ENCODE peak calls at places on chromosomes 5 and 9, in seven cellular contexts. X is choroid plexus epithelial cell, T is GM23338, I is H9, E is nephron progenitor cell, S is tibial nerve, C is astrocyte. F is an unnamed sample.

GRCh38 chr9:70552561-70552960 is 138.1 kb upstream of the KLF9 start:
- DNase-seq in X (no peak), T (no peak), I (no peak), E (no peak), S (no peak), C (no peak), F (no peak)

GRCh38 chr5:72831685-72832084 is 15.2 kb downstream of the TNPO1 start:
- DNase-seq in X (no peak), T (no peak), I (no peak), E (no peak), S (no peak), C (no peak), F (no peak)

GRCh38 chr5:96941140-96941539 is 5.3 kb downstream of the LNPEP start:
- DNase-seq in X (no peak), T (no peak), I (no peak), E (no peak), S (no peak), C (no peak), F (no peak)

GRCh38 chr5:58240286-58240685 is 219.6 kb downstream of the PLK2 start:
- DNase-seq in X (peak; percentile 78), T (no peak), I (no peak), E (no peak), S (no peak), C (peak; percentile 64), F (no peak)

GRCh38 chr5:172616136-172616535 is 24.9 kb upstream of the NEURL1B start:
- DNase-seq in X (no peak), T (no peak), I (no peak), E (no peak), S (no peak), C (no peak), F (no peak)

GRCh38 chr5:134430001-134430569 is 18.4 kb upstream of the CDKN2AIPNL start:
- DNase-seq in X (no peak), T (peak; percentile 78), I (peak; percentile 72), E (no peak), S (no peak), C (no peak), F (no peak)

GRCh38 chr9:129874261-129875101 is 39.2 kb downstream of the USP20 start:
- DNase-seq in X (no peak), T (no peak), I (no peak), E (no peak), S (no peak), C (no peak), F (no peak)

GRCh38 chr5:144205141-144205551 is 34.5 kb downstream of the KCTD16 start:
- DNase-seq in X (peak; percentile 48), T (peak; percentile 80), I (peak; percentile 70), E (peak; percentile 59), S (no peak), C (peak; percentile 45), F (peak; percentile 45)

GRCh38 chr5:73946926-73947455 is 321.0 kb downstream of the ARHGEF28 start:
- DNase-seq in X (no peak), T (no peak), I (no peak), E (no peak), S (no peak), C (no peak), F (no peak)

GRCh38 chr5:41815261-41815660 is 55.0 kb downstream of the OXCT1 start:
- DNase-seq in X (no peak), T (no peak), I (no peak), E (no peak), S (no peak), C (no peak), F (no peak)

GRCh38 chr5:55903121-55903701 is 52.1 kb downstream of the IL31RA start:
- DNase-seq in X (peak; percentile 79), T (no peak), I (no peak), E (no peak), S (no peak), C (peak; percentile 55), F (no peak)

GRCh38 chr5:143395638-143396352 is 7.7 kb downstream of the NR3C1 start:
- DNase-seq in X (no peak), T (no peak), I (no peak), E (no peak), S (no peak), C (no peak), F (no peak)

GRCh38 chr5:6449465-6450158 is 953 bp downstream of the UBE2QL1 start:
- DNase-seq in X (no peak), T (peak; percentile 11), I (no peak), E (no peak), S (no peak), C (no peak), F (no peak)

GRCh38 chr5:143398053-143398355 is 5.5 kb downstream of the NR3C1 start:
- DNase-seq in X (no peak), T (no peak), I (no peak), E (no peak), S (no peak), C (no peak), F (no peak)

GRCh38 chr5:109411627-109412026 is 1.9 kb upstream of the PJA2 start:
- DNase-seq in X (peak; percentile 94), T (no peak), I (no peak), E (no peak), S (no peak), C (peak; percentile 95), F (no peak)

GRCh38 chr5:8773091-8773615 is 772.7 kb downstream of the SEMA5A start:
- DNase-seq in X (no peak), T (no peak), I (no peak), E (no peak), S (no peak), C (peak; percentile 53), F (no peak)

GRCh38 chr5:32147236-32147635 is 26.9 kb downstream of the GOLPH3 start:
- DNase-seq in X (peak; percentile 36), T (no peak), I (no peak), E (no peak), S (no peak), C (no peak), F (no peak)

GRCh38 chr9:80376180-80376579 is 804.4 kb downstream of the TLE4 start:
- DNase-seq in X (no peak), T (no peak), I (no peak), E (no peak), S (no peak), C (no peak), F (no peak)

DNA sequence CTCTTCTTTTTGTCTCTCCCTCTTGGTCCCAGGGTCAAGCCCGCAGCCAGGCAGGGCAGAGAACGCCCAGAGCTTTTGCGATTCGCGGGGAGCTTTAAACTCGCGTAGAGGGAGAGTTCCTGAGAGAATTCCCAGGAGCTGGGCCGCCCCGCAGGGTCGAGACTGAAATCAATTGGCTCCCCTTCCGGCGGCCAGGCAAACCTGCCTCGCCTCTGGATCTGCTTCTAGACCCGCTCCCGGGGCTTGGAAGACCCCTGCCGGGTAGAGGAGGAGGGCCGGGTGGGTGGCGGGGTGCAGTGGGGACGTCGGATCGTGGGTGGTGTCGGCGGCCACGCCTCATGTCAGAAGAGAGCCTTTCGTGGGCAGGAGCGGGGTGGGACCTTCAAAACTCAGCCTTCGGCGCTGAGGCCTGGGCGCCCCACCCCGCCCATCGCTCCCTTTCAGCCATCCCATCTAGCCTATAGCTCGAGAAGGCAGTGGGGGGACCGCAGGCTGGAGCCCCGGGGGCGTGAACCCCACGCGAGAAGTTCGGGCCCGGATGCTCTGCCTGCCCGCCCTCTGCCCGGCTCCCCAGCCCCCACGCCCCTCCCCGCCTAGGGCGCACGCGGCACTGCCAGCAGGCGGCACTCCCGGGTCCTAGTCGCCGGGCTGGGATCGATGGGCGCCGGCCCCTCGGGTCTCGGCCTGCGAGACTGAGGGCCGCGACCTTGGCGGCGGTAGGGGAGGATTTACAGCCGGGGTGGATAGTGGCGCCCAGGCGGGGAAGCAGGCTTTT is 6.1 kb downstream of the PRDM6 start:
- DNase-seq in X (no peak), T (peak; percentile 60), I (peak; percentile 66), E (peak; percentile 74), S (no peak), C (no peak), F (peak; percentile 64)
- TF ChIP-seq CTCF in X (no peak), T (peak; percentile 55), I (peak; percentile 71), E (peak; percentile 42), S (no peak), C (no peak), F (peak; percentile 30)

DNA sequence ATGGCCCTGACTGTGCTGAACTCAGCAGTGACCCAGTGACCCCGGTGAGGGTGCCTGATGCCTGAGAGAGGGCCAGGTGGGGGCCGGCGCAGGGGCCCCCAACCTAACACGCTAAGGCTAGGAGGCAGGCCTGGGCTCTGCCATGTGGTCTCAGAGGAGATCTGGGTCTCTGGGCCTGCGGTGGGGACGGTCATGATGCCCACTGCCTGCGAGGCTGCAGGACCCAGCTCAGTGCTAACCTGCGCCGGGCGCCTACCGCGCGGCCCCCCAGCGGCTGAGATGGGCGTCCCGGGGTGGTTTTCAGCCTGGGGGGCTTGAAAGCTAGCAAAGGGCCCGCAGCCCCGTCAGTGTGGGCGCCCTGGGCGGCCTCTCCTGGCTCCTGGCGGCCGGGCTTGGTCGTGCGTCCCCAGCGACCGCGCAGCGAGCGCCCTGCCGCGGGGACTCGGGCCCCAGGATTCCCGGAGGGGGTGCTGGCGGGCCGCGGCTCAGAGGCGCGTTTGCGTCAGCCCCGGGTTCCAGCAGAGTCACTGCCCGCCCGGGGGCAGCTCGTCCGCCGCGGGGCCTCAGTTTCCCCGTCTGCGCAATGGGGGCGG is 2.5 kb downstream of the EGFL7 start:
- DNase-seq in X (no peak), T (peak; percentile 70), I (no peak), E (peak; percentile 62), S (no peak), C (no peak), F (no peak)
- TF ChIP-seq CTCF in X (peak; percentile 2), T (peak; percentile 5), I (peak; percentile 56), E (peak; percentile 25), S (no peak), C (no peak), F (no peak)

GRCh38 chr5:119286516-119287488 is 69.0 kb upstream of the TNFAIP8 start:
- DNase-seq in X (no peak), T (no peak), I (no peak), E (no peak), S (no peak), C (no peak), F (no peak)

GRCh38 chr5:119282628-119283027 is 73.2 kb upstream of the TNFAIP8 start:
- DNase-seq in X (no peak), T (no peak), I (no peak), E (no peak), S (no peak), C (no peak), F (no peak)

GRCh38 chr5:119285070-119285916 is 70.5 kb upstream of the TNFAIP8 start:
- DNase-seq in X (no peak), T (no peak), I (no peak), E (no peak), S (no peak), C (peak; percentile 55), F (no peak)

GRCh38 chr5:119287547-119288073 is 68.2 kb upstream of the TNFAIP8 start:
- DNase-seq in X (peak; percentile 39), T (no peak), I (no peak), E (no peak), S (no peak), C (peak; percentile 88), F (no peak)

GRCh38 chr5:119284031-119284430 is 71.8 kb upstream of the TNFAIP8 start:
- DNase-seq in X (no peak), T (no peak), I (no peak), E (no peak), S (no peak), C (no peak), F (no peak)
- TF ChIP-seq CTCF in X (no peak), T (no peak), I (no peak), E (no peak), S (no peak), C (no peak), F (no peak)

DNA sequence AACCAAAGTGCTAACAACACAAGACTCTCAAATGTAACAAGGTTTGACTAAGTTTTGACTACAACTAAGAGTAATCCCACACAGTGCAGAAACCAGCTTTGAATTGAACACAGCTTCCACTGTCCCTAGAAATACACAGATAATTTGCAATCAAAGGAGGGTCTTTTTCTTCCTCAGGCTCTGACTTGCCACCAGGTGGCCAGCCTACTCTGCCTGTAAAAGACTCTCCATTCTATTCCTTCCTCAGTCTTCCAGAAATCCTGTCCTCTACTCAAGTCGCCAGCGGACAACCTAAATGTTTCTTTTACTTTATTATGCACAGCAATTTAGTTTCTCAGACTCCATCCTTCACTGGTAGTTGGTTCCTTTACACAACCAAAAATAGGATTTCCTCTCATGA is 32.2 kb upstream of the MCTP1 start:
- DNase-seq in X (no peak), T (peak; percentile 55), I (no peak), E (no peak), S (no peak), C (no peak), F (no peak)
- TF ChIP-seq CTCF in X (peak; percentile 25), T (peak; percentile 71), I (peak; percentile 73), E (peak; percentile 28), S (no peak), C (no peak), F (peak; percentile 29)

F was measured in endothelial cell.